ENCODE peak calls at places on chromosomes 12 and 14, in six cellular contexts. P is adrenal gland, C is dorsolateral prefrontal cortex, Z is spleen, X is hepatocyte, G is tibial artery. T is an unnamed sample.
A peak's percentile ranks its signal among the peaks of the same experiment; 100 is the strongest.

GRCh38 chr14:22163051-22163450 is 426.0 kb downstream of the DAD1 start:
- DNase-seq in G (no peak), Z (no peak), P (no peak), X (peak; percentile 38), C (no peak), T (peak; percentile 20)

GRCh38 chr12:118430516-118430915 is 54.2 kb downstream of the SUDS3 start:
- DNase-seq in C (no peak), Z (no peak), P (no peak), X (no peak), G (no peak), T (no peak)

GRCh38 chr12:62008703-62009102 is 251.5 kb upstream of the USP15 start:
- DNase-seq in G (no peak), X (no peak), C (no peak), P (no peak), Z (no peak), T (no peak)

GRCh38 chr12:101793401-101793800 is 37.4 kb downstream of the GNPTAB start:
- DNase-seq in G (no peak), Z (no peak), C (no peak), X (no peak), P (no peak), T (no peak)

GRCh38 chr12:103944964-103945363 is 14.8 kb downstream of the HSP90B1 start:
- DNase-seq in Z (no peak), G (no peak), P (no peak), C (no peak), X (no peak), T (no peak)

GRCh38 chr12:33581613-33582122 is 142.0 kb upstream of the SYT10 start:
- DNase-seq in C (no peak), X (no peak), Z (no peak), G (no peak), P (no peak), T (no peak)

GRCh38 chr12:28176295-28176694 is 14.0 kb upstream of the CCDC91 start:
- DNase-seq in C (no peak), G (no peak), P (no peak), Z (no peak), X (no peak), T (no peak)

GRCh38 chr12:62622177-62622576 is 155.6 kb downstream of the MON2 start:
- DNase-seq in C (no peak), P (no peak), Z (no peak), X (no peak), G (no peak), T (no peak)

GRCh38 chr12:124293286-124294003 is 1.4 kb upstream of the RFLNA start:
- DNase-seq in P (no peak), X (no peak), G (no peak), C (no peak), Z (peak; percentile 9), T (no peak)

GRCh38 chr12:79422060-79422812 is 268.5 kb downstream of the PAWR start:
- DNase-seq in X (no peak), P (no peak), Z (no peak), C (no peak), G (no peak), T (no peak)

GRCh38 chr12:103997277-103997900 is 31.7 kb downstream of the TDG start:
- DNase-seq in Z (no peak), G (no peak), X (peak; percentile 11), P (no peak), C (no peak), T (no peak)

GRCh38 chr14:87187787-87188186 is 805.2 kb downstream of the GALC start:
- DNase-seq in X (no peak), P (no peak), G (no peak), Z (no peak), C (no peak), T (no peak)

GRCh38 chr14:100694579-100695422 is 31.9 kb upstream of the DLK1 start:
- DNase-seq in P (no peak), Z (no peak), G (no peak), X (no peak), C (no peak), T (no peak)

GRCh38 chr12:15691372-15691771 is 97.8 kb downstream of the EPS8 start:
- DNase-seq in C (no peak), P (no peak), G (no peak), Z (no peak), X (no peak), T (no peak)

GRCh38 chr12:2061402-2061801 is 8.6 kb downstream of the CACNA1C start:
- DNase-seq in P (no peak), G (no peak), C (no peak), Z (no peak), X (no peak), T (no peak)

GRCh38 chr12:3042394-3042793 is 34.8 kb upstream of the TSPAN9 start:
- DNase-seq in Z (peak; percentile 89), C (no peak), P (no peak), G (peak; percentile 78), X (no peak), T (no peak)

GRCh38 chr12:97181571-97182265 is 274.7 kb downstream of the NEDD1 start:
- DNase-seq in Z (no peak), P (no peak), G (no peak), X (no peak), C (no peak), T (no peak)

GRCh38 chr14:86462193-86462592 is 932.2 kb downstream of the FLRT2 start:
- DNase-seq in C (no peak), X (peak; percentile 16), P (peak; percentile 33), G (no peak), Z (no peak), T (peak; percentile 50)

GRCh38 chr12:113424915-113425823 is 3.0 kb downstream of the SDSL start:
- DNase-seq in Z (peak; percentile 80), G (no peak), C (peak; percentile 60), X (peak; percentile 53), P (peak; percentile 79), T (peak; percentile 52)

GRCh38 chr12:47549258-47549657 is 156.6 kb downstream of the RPAP3 start:
- DNase-seq in X (no peak), G (no peak), P (no peak), C (no peak), Z (no peak), T (no peak)

GRCh38 chr12:47551426-47551851 is 154.4 kb downstream of the RPAP3 start:
- DNase-seq in X (peak; percentile 10), G (no peak), Z (no peak), C (no peak), P (no peak), T (no peak)

GRCh38 chr12:47545938-47546609 is 159.8 kb downstream of the RPAP3 start:
- DNase-seq in Z (no peak), X (no peak), C (no peak), P (no peak), G (no peak), T (no peak)

DNA sequence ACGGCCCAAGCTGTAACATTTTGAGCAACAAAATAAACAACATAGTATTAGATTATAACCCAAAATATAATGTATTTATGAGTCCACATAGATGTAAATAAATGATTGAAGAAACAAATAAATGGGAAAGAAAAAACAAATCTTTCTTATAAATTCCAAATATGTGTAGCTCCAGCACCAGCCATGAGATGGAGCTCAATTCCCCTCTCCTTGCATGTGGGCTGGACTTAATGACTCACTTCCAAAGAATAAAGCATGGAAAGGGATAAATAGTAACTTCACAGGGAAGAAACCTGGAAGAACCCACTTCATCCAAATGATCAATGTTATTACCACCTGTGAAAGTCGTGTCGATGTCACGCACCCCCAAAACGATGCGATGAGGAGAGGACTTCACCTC is 158.8 kb downstream of the RPAP3 start:
- DNase-seq in X (no peak), C (no peak), G (no peak), P (no peak), Z (no peak), T (peak; percentile 16)
- TF ChIP-seq CTCF in X (peak; percentile 8), C (no peak), G (no peak), P (peak; percentile 19), Z (no peak), T (peak; percentile 49)

GRCh38 chr14:34711808-34712712 is 2.3 kb downstream of the CFL2 start:
- DNase-seq in X (no peak), C (no peak), Z (no peak), G (no peak), P (no peak), T (no peak)

GRCh38 chr14:34710006-34710405 is 4.4 kb downstream of the CFL2 start:
- DNase-seq in P (no peak), C (no peak), X (no peak), Z (no peak), G (no peak), T (no peak)

GRCh38 chr14:34713122-34713680 is 1.2 kb downstream of the CFL2 start:
- DNase-seq in G (no peak), Z (no peak), X (no peak), P (no peak), C (no peak), T (no peak)

GRCh38 chr14:34710744-34711143 is 3.6 kb downstream of the CFL2 start:
- DNase-seq in P (no peak), X (no peak), Z (no peak), C (no peak), G (no peak), T (no peak)

DNA sequence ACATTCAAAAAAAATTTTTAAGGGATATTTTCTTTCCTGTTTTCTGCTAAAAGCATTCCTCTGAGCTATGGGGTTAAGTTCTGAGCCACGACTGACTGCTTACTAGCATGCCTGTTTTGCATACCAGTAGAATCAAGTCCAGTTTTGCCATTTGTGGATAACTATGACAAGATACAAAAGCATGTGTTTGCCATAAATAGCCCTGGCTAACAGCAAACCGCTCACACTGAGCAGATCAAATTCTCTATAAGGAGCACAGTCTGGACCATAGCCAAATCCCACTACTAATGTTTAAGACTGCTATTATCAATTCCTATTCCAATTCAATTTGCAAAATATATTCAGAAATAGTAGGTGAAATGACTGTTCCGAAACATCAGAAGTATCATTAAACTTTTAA is 3.2 kb downstream of the CFL2 start:
- DNase-seq in C (no peak), P (no peak), G (no peak), X (peak; percentile 25), Z (no peak), T (no peak)
- H3K4me3 ChIP-seq in C (peak overlapping the region; percentile 87), P (no peak overlapping the region), G (peak overlapping the region; percentile 11), X (no peak overlapping the region), Z (no peak overlapping the region), T (no peak overlapping the region)

GRCh38 chr12:71685961-71686657 is at the start of gene TMEM19:
- DNase-seq in G (peak; percentile 95), X (peak; percentile 95), P (peak; percentile 92), Z (peak; percentile 98), C (peak; percentile 80), T (peak; percentile 92)
- TF ChIP-seq CTCF in G (peak; percentile 15), X (peak; percentile 44), P (no peak), Z (peak; percentile 41), C (peak; percentile 44), T (peak; percentile 38)

GRCh38 chr14:61811882-61812346 is 49.7 kb downstream of the SNAPC1 start:
- DNase-seq in Z (no peak), G (no peak), X (no peak), P (no peak), C (no peak), T (no peak)

GRCh38 chr14:61812347-61813100 is 50.3 kb downstream of the SNAPC1 start:
- DNase-seq in G (no peak), X (peak; percentile 32), P (no peak), C (no peak), Z (no peak), T (peak; percentile 72)

GRCh38 chr14:61813101-61813596 is 50.9 kb downstream of the SNAPC1 start:
- DNase-seq in X (no peak), Z (no peak), P (no peak), C (no peak), G (no peak), T (peak; percentile 27)
- H3K4me3 ChIP-seq in X (peak overlapping the region; percentile 67), Z (peak overlapping the region; percentile 47), P (no peak overlapping the region), C (peak overlapping the region; percentile 69), G (peak overlapping the region; percentile 25), T (peak overlapping the region; percentile 85)

GRCh38 chr12:132219323-132219722 is 75.1 kb downstream of the NOC4L start:
- DNase-seq in G (peak; percentile 56), X (no peak), P (no peak), C (no peak), Z (no peak), T (no peak)
- TF ChIP-seq CTCF in G (no peak), X (no peak), P (no peak), C (no peak), Z (no peak), T (no peak)